ENCODE peak calls at places on chromosomes 16 and 17, in eight cellular contexts. One of them, this sample, is unnamed.

GRCh38 chr16:54931757-54932660 is 1.3 kb downstream of the IRX5 start:
- DNase-seq in glomerular endothelial cell: no peak
- DNase-seq in stimulated activated CD4-positive, alpha-beta T cell treated with anti-CD3 and anti-CD28 coated beads, Interleukin-1b, Interleukin-23, amount 100 ng/mL, for 24 hours: no peak
- DNase-seq in progenitor cell of endocrine pancreas: no peak
- DNase-seq in upper lobe of right lung: peak
- DNase-seq in left ventricle myocardium inferior: no peak
- DNase-seq in CD4-positive, alpha-beta memory T cell: no peak
- DNase-seq in ACHN: peak
- DNase-seq in this sample: no peak

GRCh38 chr17:34167359-34167758 is 87.7 kb upstream of the CCL2 start:
- DNase-seq in progenitor cell of endocrine pancreas: no peak
- DNase-seq in glomerular endothelial cell: no peak
- DNase-seq in left ventricle myocardium inferior: no peak
- DNase-seq in upper lobe of right lung: no peak
- DNase-seq in CD4-positive, alpha-beta memory T cell: no peak
- DNase-seq in ACHN: no peak
- DNase-seq in stimulated activated CD4-positive, alpha-beta T cell treated with anti-CD3 and anti-CD28 coated beads, Interleukin-1b, Interleukin-23, amount 100 ng/mL, for 24 hours: no peak
- DNase-seq in this sample: no peak

GRCh38 chr16:78638371-78638770 is 538.9 kb downstream of the WWOX start:
- DNase-seq in ACHN: no peak
- DNase-seq in progenitor cell of endocrine pancreas: no peak
- DNase-seq in CD4-positive, alpha-beta memory T cell: no peak
- DNase-seq in upper lobe of right lung: no peak
- DNase-seq in stimulated activated CD4-positive, alpha-beta T cell treated with anti-CD3 and anti-CD28 coated beads, Interleukin-1b, Interleukin-23, amount 100 ng/mL, for 24 hours: no peak
- DNase-seq in left ventricle myocardium inferior: no peak
- DNase-seq in glomerular endothelial cell: no peak
- DNase-seq in this sample: no peak

GRCh38 chr16:72455743-72456659 is 284.0 kb upstream of the PMFBP1 start:
- DNase-seq in CD4-positive, alpha-beta memory T cell: no peak
- DNase-seq in left ventricle myocardium inferior: no peak
- DNase-seq in glomerular endothelial cell: no peak
- DNase-seq in upper lobe of right lung: no peak
- DNase-seq in progenitor cell of endocrine pancreas: no peak
- DNase-seq in ACHN: no peak
- DNase-seq in stimulated activated CD4-positive, alpha-beta T cell treated with anti-CD3 and anti-CD28 coated beads, Interleukin-1b, Interleukin-23, amount 100 ng/mL, for 24 hours: no peak
- DNase-seq in this sample: no peak

GRCh38 chr17:38606646-38607611 is 1.2 kb upstream of the SRCIN1 start:
- DNase-seq in CD4-positive, alpha-beta memory T cell: no peak
- DNase-seq in upper lobe of right lung: no peak
- DNase-seq in progenitor cell of endocrine pancreas: no peak
- DNase-seq in glomerular endothelial cell: no peak
- DNase-seq in ACHN: no peak
- DNase-seq in left ventricle myocardium inferior: peak
- DNase-seq in stimulated activated CD4-positive, alpha-beta T cell treated with anti-CD3 and anti-CD28 coated beads, Interleukin-1b, Interleukin-23, amount 100 ng/mL, for 24 hours: no peak
- DNase-seq in this sample: peak

GRCh38 chr17:49015179-49015923 is 18.2 kb downstream of the IGF2BP1 start:
- DNase-seq in progenitor cell of endocrine pancreas: no peak
- DNase-seq in CD4-positive, alpha-beta memory T cell: no peak
- DNase-seq in glomerular endothelial cell: no peak
- DNase-seq in ACHN: no peak
- DNase-seq in left ventricle myocardium inferior: no peak
- DNase-seq in upper lobe of right lung: no peak
- DNase-seq in stimulated activated CD4-positive, alpha-beta T cell treated with anti-CD3 and anti-CD28 coated beads, Interleukin-1b, Interleukin-23, amount 100 ng/mL, for 24 hours: no peak
- DNase-seq in this sample: no peak

GRCh38 chr16:15837761-15838160 is 19.1 kb downstream of the MYH11 start:
- DNase-seq in glomerular endothelial cell: no peak
- DNase-seq in CD4-positive, alpha-beta memory T cell: no peak
- DNase-seq in progenitor cell of endocrine pancreas: no peak
- DNase-seq in upper lobe of right lung: no peak
- DNase-seq in ACHN: no peak
- DNase-seq in stimulated activated CD4-positive, alpha-beta T cell treated with anti-CD3 and anti-CD28 coated beads, Interleukin-1b, Interleukin-23, amount 100 ng/mL, for 24 hours: no peak
- DNase-seq in left ventricle myocardium inferior: no peak
- DNase-seq in this sample: no peak

GRCh38 chr16:2912330-2913199 is 834 bp downstream of the FLYWCH1 start:
- DNase-seq in glomerular endothelial cell: no peak
- DNase-seq in CD4-positive, alpha-beta memory T cell: no peak
- DNase-seq in left ventricle myocardium inferior: no peak
- DNase-seq in stimulated activated CD4-positive, alpha-beta T cell treated with anti-CD3 and anti-CD28 coated beads, Interleukin-1b, Interleukin-23, amount 100 ng/mL, for 24 hours: no peak
- DNase-seq in progenitor cell of endocrine pancreas: no peak
- DNase-seq in ACHN: peak
- DNase-seq in upper lobe of right lung: peak
- DNase-seq in this sample: no peak

GRCh38 chr17:18198530-18198929 is 14.9 kb downstream of the ALKBH5 start:
- DNase-seq in glomerular endothelial cell: no peak
- DNase-seq in left ventricle myocardium inferior: no peak
- DNase-seq in stimulated activated CD4-positive, alpha-beta T cell treated with anti-CD3 and anti-CD28 coated beads, Interleukin-1b, Interleukin-23, amount 100 ng/mL, for 24 hours: no peak
- DNase-seq in upper lobe of right lung: no peak
- DNase-seq in progenitor cell of endocrine pancreas: no peak
- DNase-seq in CD4-positive, alpha-beta memory T cell: no peak
- DNase-seq in ACHN: no peak
- DNase-seq in this sample: no peak

GRCh38 chr16:1559446-1559975 is 26.0 kb downstream of the TMEM204 start:
- DNase-seq in upper lobe of right lung: no peak
- DNase-seq in left ventricle myocardium inferior: no peak
- DNase-seq in CD4-positive, alpha-beta memory T cell: peak
- DNase-seq in progenitor cell of endocrine pancreas: no peak
- DNase-seq in stimulated activated CD4-positive, alpha-beta T cell treated with anti-CD3 and anti-CD28 coated beads, Interleukin-1b, Interleukin-23, amount 100 ng/mL, for 24 hours: no peak
- DNase-seq in glomerular endothelial cell: no peak
- DNase-seq in ACHN: no peak
- DNase-seq in this sample: no peak

GRCh38 chr16:84509032-84509950 is 4.8 kb upstream of the MEAK7 start:
- DNase-seq in ACHN: no peak
- DNase-seq in upper lobe of right lung: peak
- DNase-seq in progenitor cell of endocrine pancreas: no peak
- DNase-seq in left ventricle myocardium inferior: no peak
- DNase-seq in glomerular endothelial cell: no peak
- DNase-seq in CD4-positive, alpha-beta memory T cell: no peak
- DNase-seq in stimulated activated CD4-positive, alpha-beta T cell treated with anti-CD3 and anti-CD28 coated beads, Interleukin-1b, Interleukin-23, amount 100 ng/mL, for 24 hours: no peak
- DNase-seq in this sample: peak

GRCh38 chr17:80527016-80527645 is 17.5 kb upstream of the RPTOR start:
- DNase-seq in glomerular endothelial cell: no peak
- DNase-seq in left ventricle myocardium inferior: no peak
- DNase-seq in CD4-positive, alpha-beta memory T cell: no peak
- DNase-seq in stimulated activated CD4-positive, alpha-beta T cell treated with anti-CD3 and anti-CD28 coated beads, Interleukin-1b, Interleukin-23, amount 100 ng/mL, for 24 hours: no peak
- DNase-seq in progenitor cell of endocrine pancreas: no peak
- DNase-seq in ACHN: no peak
- DNase-seq in upper lobe of right lung: no peak
- DNase-seq in this sample: no peak

This sample was measured in cardiac septum.